ENCODE peak calls at places on chromosomes 1 and 21, in five cellular contexts. A, X, Y, Q and C are unnamed samples.

GRCh38 chr1:17181785-17182464 is 23.0 kb upstream of the PADI1 start:
- DNase-seq in A (no peak), Q (no peak), Y (no peak), X (no peak), C (no peak)

GRCh38 chr1:193019442-193020026 is 39.6 kb downstream of the UCHL5 start:
- DNase-seq in Y (peak; percentile 27), X (no peak), A (peak; percentile 8), Q (no peak), C (peak; percentile 6)

GRCh38 chr1:88451856-88452255 is 232.2 kb upstream of the PKN2 start:
- DNase-seq in Q (no peak), Y (no peak), A (no peak), X (no peak), C (no peak)

GRCh38 chr1:209490013-209490412 is 93.5 kb upstream of the CAMK1G start:
- DNase-seq in A (no peak), Q (no peak), Y (no peak), X (no peak), C (no peak)

GRCh38 chr1:21672478-21673276 is 3.5 kb upstream of the RAP1GAP start:
- DNase-seq in Y (no peak), A (no peak), X (no peak), Q (no peak), C (no peak)

GRCh38 chr21:42039470-42039901 is 29.3 kb upstream of the ZBTB21 start:
- DNase-seq in X (no peak), A (no peak), Y (no peak), Q (no peak), C (peak; percentile 12)

GRCh38 chr1:214548988-214549387 is 2.4 kb downstream of the PTPN14 start:
- DNase-seq in X (peak; percentile 56), A (peak; percentile 74), Y (no peak), Q (no peak), C (peak; percentile 56)

GRCh38 chr1:202063093-202063492 is 52.7 kb downstream of the ELF3 start:
- DNase-seq in Q (no peak), Y (peak; percentile 11), X (no peak), A (no peak), C (peak; percentile 9)

GRCh38 chr21:45032332-45032731 is 42.0 kb upstream of the ADARB1 start:
- DNase-seq in Y (no peak), Q (no peak), X (no peak), A (no peak), C (no peak)

GRCh38 chr21:45029298-45029967 is 44.9 kb upstream of the ADARB1 start:
- DNase-seq in X (no peak), A (no peak), Q (no peak), Y (no peak), C (peak; percentile 45)

GRCh38 chr21:45029968-45030636 is 44.3 kb upstream of the ADARB1 start:
- DNase-seq in Y (no peak), Q (no peak), A (no peak), X (no peak), C (no peak)

GRCh38 chr21:45031231-45032191 is 42.9 kb upstream of the ADARB1 start:
- DNase-seq in Y (no peak), A (no peak), Q (no peak), X (no peak), C (no peak)

DNA sequence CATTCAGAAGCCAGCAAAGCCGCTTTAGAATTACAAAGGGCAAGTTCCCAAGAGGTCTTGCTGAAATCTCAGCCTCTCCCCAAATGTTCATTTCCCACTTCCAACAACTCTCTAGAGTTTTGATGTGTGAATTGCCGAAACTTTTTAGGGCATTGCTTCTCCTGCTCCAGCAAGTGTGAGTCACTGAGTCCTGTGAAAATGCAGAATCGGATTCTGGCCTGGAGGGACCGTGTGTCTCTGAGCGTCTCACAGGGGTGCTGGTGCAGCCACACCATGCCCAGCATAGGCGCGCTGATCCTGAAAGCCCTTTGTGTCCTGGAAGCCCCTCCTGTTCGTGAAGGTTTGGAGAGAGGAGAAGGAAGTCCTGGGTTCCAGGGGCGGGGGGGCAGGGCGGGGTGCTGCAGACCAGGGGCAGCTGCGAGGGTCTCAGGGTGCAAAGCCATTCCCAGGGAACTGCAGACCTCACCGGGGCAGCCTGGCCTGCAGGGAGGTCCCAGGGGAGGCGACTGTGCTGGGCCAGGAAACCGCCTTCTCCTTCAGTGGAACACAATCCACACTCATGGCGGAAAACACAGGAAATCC is 43.7 kb upstream of the ADARB1 start:
- DNase-seq in A (peak; percentile 61), Q (no peak), Y (no peak), X (no peak), C (no peak)
- H3K4me3 ChIP-seq in A (no peak overlapping the region), Q (peak overlapping the region; percentile 3), Y (no peak overlapping the region), X (no peak overlapping the region), C (no peak overlapping the region)

DNA sequence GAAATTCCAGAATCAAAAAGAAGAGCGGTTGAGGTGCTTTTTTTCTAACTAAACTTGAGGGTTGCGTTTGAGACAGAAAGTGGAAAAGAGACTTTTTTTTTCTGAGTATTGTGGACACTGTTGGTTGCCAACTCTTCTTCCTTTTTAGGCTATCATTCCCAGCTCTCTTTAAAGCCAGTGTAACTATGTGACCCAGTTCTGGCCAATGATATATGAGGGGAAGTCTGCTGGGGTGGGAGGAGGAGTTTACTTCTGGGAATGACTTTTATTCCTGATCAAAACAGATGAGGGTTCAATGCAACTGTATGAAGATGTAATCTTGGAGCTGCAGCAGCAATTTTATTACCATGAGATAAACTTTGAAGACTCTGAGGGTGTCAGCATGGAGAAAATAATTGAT is 17.3 kb upstream of the NMNAT2 start:
- DNase-seq in Q (no peak), X (no peak), A (no peak), Y (no peak), C (no peak)
- TF ChIP-seq CTCF in Q (no peak), X (no peak), A (no peak), Y (no peak), C (no peak)

DNA sequence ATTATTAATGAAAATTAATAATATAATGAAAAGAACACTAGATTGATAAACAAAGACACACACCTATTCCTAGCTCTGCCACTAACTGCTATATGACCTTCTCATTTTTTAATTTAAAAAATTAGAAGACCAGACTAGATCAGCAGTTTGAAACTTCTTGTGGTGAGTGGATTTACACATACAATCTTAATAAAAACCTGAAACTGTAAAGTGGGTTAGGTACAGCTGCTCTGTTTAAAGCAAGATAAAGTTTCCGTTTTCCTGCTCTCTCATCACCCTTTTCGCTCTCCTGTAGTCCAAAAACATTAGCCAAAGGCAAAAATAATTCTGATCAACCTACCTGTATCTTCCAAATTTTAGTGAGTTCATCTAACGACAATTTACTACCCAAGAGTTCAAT is 58.6 kb downstream of the USP24 start:
- DNase-seq in X (no peak), Y (no peak), A (no peak), Q (no peak), C (no peak)
- H3K4me3 ChIP-seq in X (no peak overlapping the region), Y (no peak overlapping the region), A (no peak overlapping the region), Q (no peak overlapping the region), C (no peak overlapping the region)

DNA sequence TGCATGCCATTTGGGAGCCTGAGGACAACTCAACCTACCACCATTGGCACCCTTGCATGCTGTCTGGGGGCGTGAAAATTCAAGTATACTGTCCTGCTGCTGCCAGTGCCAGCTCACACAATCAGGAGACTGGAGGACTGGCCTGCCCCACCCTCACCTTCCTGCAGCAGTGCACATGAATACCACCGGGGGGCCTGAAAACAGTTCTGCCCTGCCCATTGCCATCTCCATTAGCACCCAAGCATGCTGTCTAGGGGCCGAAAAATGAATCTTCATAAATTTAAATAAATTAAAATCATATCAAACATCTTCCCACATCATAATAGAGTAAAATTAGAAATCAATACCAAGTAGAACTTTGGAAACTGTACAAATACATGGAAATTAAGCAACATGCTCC is 322.1 kb upstream of the TMPRSS15 start:
- DNase-seq in A (no peak), X (no peak), Y (no peak), Q (no peak), C (no peak)
- TF ChIP-seq CTCF in A (no peak), X (no peak), Y (no peak), Q (no peak), C (peak; percentile 50)

DNA sequence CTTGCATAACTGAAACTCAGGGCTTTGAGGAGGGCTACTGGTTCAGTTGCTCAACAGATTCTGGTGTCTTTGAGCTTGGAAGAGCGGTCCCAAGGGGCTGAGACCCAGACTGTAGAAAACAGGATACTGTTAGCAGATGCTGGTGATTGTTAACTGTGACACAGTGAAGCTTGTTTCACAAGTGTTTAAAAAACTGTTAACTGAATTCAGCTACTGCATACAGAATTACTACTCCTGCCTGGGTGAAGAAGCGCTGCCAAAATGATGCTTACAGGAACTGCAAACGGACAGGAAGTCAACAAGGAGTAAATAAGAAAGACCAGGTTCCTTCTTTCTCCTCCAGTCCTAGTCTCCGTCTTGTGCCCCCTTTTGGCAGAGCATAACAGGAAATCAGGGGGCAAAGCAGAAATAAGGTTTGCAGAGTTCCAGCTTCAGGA is 195.3 kb upstream of the USP25 start:
- DNase-seq in Q (no peak), X (no peak), A (no peak), Y (no peak), C (no peak)
- H3K4me3 ChIP-seq in Q (no peak overlapping the region), X (no peak overlapping the region), A (no peak overlapping the region), Y (no peak overlapping the region), C (no peak overlapping the region)